ENCODE peak calls at places on chromosomes 12 and 14, in four cellular contexts. W is ovary, U is suprapubic skin, K is H1. J is an unnamed sample.

GRCh38 chr12:114384746-114385145 is 21.2 kb downstream of the TBX5 start:
- DNase-seq in K (no peak), W (no peak), U (no peak), J (no peak)

GRCh38 chr12:50764116-50764860 is 387 bp downstream of the ATF1 start:
- DNase-seq in K (peak), U (peak), W (no peak), J (peak)

GRCh38 chr12:91965781-91966180 is 179.9 kb downstream of the BTG1 start:
- DNase-seq in U (no peak), K (no peak), W (no peak), J (no peak)

GRCh38 chr12:102694913-102695312 is 214.6 kb upstream of the IGF1 start:
- DNase-seq in U (no peak), W (no peak), K (no peak), J (no peak)

GRCh38 chr12:15276088-15276698 is 46.1 kb upstream of the PTPRO start:
- DNase-seq in U (no peak), W (no peak), K (no peak), J (no peak)

GRCh38 chr12:46303039-46303666 is 34.3 kb upstream of the SLC38A1 start:
- DNase-seq in W (no peak), K (no peak), U (no peak), J (no peak)

GRCh38 chr14:103118019-103118662 is 5.1 kb upstream of the TNFAIP2 start:
- DNase-seq in K (no peak), U (peak), W (no peak), J (peak)

GRCh38 chr12:107145397-107145796 is 52.0 kb upstream of the CRY1 start:
- DNase-seq in W (no peak), U (no peak), K (no peak), J (no peak)

GRCh38 chr14:95054346-95055280 is 102.7 kb downstream of the DICER1 start:
- DNase-seq in K (no peak), U (no peak), W (no peak), J (peak)

GRCh38 chr14:29005647-29006046 is 239.1 kb downstream of the FOXG1 start:
- DNase-seq in U (no peak), W (no peak), K (no peak), J (no peak)

GRCh38 chr12:29644536-29645162 is 139.1 kb downstream of the TMTC1 start:
- DNase-seq in U (no peak), K (no peak), W (no peak), J (no peak)

GRCh38 chr12:106285993-106286392 is 16.5 kb upstream of the TCP11L2 start:
- DNase-seq in U (no peak), K (no peak), W (no peak), J (no peak)

GRCh38 chr14:47676301-47676617 is 854 bp upstream of the MDGA2 start:
- DNase-seq in U (no peak), K (no peak), W (no peak), J (no peak)

GRCh38 chr12:43805857-43806736 is at the start of gene TWF1:
- DNase-seq in U (peak), W (peak), K (peak), J (peak)

GRCh38 chr12:44465139-44465538 is 411.0 kb downstream of the NELL2 start:
- DNase-seq in W (no peak), U (no peak), K (no peak), J (no peak)

GRCh38 chr12:19576421-19576925 is 137.2 kb downstream of the AEBP2 start:
- DNase-seq in K (no peak), W (no peak), U (no peak), J (no peak)

GRCh38 chr14:45891417-45892080 is 638.5 kb upstream of the MIS18BP1 start:
- DNase-seq in W (peak), U (no peak), K (peak), J (no peak)

GRCh38 chr14:93331375-93332031 is 1.3 kb downstream of the BTBD7 start:
- DNase-seq in U (peak), W (peak), K (no peak), J (no peak)

GRCh38 chr12:71164166-71164876 is 6.5 kb upstream of the TSPAN8 start:
- DNase-seq in U (no peak), W (no peak), K (no peak), J (no peak)

GRCh38 chr12:57008113-57008687 is 1.9 kb upstream of the ZBTB39 start:
- DNase-seq in U (no peak), K (no peak), W (no peak), J (no peak)

GRCh38 chr14:85247071-85247470 is 282.9 kb upstream of the FLRT2 start:
- DNase-seq in W (no peak), U (no peak), K (no peak), J (no peak)

GRCh38 chr12:96056646-96057455 is 21.5 kb upstream of the LTA4H start:
- DNase-seq in U (no peak), W (no peak), K (no peak), J (no peak)

GRCh38 chr12:49705479-49706267 is 1.5 kb downstream of the FMNL3 start:
- DNase-seq in U (no peak), K (no peak), W (peak), J (peak)

GRCh38 chr12:98420403-98420800 is 95.0 kb upstream of the TMPO start:
- DNase-seq in U (no peak), W (peak), K (no peak), J (no peak)

GRCh38 chr14:36721877-36722276 is 60.2 kb downstream of the PAX9 start:
- DNase-seq in W (no peak), K (no peak), U (no peak), J (no peak)

GRCh38 chr14:102590667-102591099 is 1.8 kb upstream of the RCOR1 start:
- DNase-seq in U (no peak), K (peak), W (peak), J (no peak)

GRCh38 chr12:43891856-43892574 is 56.1 kb downstream of the TMEM117 start:
- DNase-seq in U (no peak), W (no peak), K (no peak), J (no peak)

GRCh38 chr14:71324767-71325272 is 417.6 kb downstream of the PCNX1 start:
- DNase-seq in K (no peak), U (no peak), W (no peak), J (no peak)

GRCh38 chr12:130982565-130983225 is 29.0 kb downstream of the ADGRD1 start:
- DNase-seq in U (no peak), K (no peak), W (no peak), J (peak)

GRCh38 chr12:131137836-131138637 is 184.3 kb downstream of the ADGRD1 start:
- DNase-seq in K (no peak), U (peak), W (peak), J (peak)

DNA sequence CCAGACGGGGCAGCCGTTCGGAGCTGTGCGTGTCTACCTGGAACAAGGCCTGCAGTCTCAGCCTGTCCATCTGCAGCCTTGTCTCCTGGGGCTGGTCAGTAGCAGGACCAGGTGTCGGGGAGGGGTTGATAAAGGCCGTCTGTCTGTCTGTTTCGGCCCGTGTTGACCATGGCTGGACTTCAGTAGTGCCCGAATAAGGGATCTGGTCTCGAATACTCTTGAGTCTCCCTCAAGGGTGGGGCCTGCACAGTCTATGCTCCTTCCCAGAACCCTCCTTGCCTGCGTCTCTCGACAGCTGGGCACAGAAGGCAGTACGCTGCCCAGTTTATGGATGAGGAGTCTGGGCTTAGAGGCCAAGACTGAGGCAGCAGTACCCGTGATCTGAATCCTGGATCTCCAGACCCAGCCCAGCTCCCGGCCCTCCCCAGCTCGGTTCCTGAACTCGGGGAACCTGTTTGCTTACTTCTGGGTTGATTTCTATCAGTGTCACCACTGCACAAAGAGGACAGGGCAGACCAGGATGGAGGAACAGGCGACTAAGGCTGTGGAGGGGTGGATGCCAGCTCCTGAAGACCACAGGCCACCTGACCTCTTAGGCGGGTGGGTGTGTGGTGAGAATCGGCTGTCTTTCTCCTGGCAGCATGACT is 23.0 kb upstream of the DLK1 start:
- DNase-seq in U (no peak), W (no peak), K (no peak), J (no peak)
- TF ChIP-seq CTCF in U (no peak), W (no peak), K (no peak), J (no peak)

GRCh38 chr14:20198991-20199390 is 8.3 kb downstream of the OR11G2 start:
- DNase-seq in W (no peak), U (no peak), K (no peak), J (no peak)

GRCh38 chr14:20195911-20196310 is 5.2 kb downstream of the OR11G2 start:
- DNase-seq in K (no peak), W (no peak), U (no peak), J (no peak)

GRCh38 chr14:20194101-20194500 is 3.4 kb downstream of the OR11G2 start:
- DNase-seq in U (no peak), K (no peak), W (no peak), J (no peak)

GRCh38 chr14:20197459-20197858 is 6.8 kb downstream of the OR11G2 start:
- DNase-seq in K (no peak), W (no peak), U (no peak), J (no peak)
- TF ChIP-seq EP300 in K (no peak), W (no peak), U (no peak), J (no peak)

GRCh38 chr12:110679201-110679600 is 9.7 kb downstream of the HVCN1 start:
- DNase-seq in W (no peak), U (no peak), K (no peak), J (no peak)

GRCh38 chr12:110680032-110680431 is 8.9 kb downstream of the HVCN1 start:
- DNase-seq in W (no peak), U (no peak), K (no peak), J (no peak)

GRCh38 chr12:110677206-110677911 is 11.6 kb downstream of the HVCN1 start:
- DNase-seq in K (no peak), U (no peak), W (no peak), J (no peak)

GRCh38 chr12:110676171-110676570 is 12.7 kb downstream of the HVCN1 start:
- DNase-seq in K (no peak), W (no peak), U (no peak), J (no peak)

DNA sequence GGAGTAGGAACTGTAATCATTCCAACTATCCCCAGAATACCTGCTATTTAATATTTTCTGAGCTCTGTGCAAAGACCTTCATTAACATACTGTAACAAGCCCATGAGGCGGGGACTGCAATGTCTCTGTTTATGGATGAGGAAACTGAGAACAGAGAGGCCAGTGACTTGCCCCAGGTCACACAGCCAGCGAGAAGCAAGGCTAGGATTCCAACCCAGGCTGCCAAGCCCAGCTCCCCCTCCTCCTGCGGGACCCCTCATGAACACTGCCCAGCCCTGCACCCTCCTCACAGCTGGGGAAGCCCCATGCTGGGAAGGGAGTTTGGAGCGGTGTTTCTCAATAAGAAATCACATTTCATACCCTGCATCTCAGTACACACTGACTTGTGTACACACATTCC is 10.9 kb downstream of the HVCN1 start:
- DNase-seq in W (no peak), U (no peak), K (no peak), J (no peak)
- TF ChIP-seq CTCF in W (no peak), U (no peak), K (no peak), J (no peak)

DNA sequence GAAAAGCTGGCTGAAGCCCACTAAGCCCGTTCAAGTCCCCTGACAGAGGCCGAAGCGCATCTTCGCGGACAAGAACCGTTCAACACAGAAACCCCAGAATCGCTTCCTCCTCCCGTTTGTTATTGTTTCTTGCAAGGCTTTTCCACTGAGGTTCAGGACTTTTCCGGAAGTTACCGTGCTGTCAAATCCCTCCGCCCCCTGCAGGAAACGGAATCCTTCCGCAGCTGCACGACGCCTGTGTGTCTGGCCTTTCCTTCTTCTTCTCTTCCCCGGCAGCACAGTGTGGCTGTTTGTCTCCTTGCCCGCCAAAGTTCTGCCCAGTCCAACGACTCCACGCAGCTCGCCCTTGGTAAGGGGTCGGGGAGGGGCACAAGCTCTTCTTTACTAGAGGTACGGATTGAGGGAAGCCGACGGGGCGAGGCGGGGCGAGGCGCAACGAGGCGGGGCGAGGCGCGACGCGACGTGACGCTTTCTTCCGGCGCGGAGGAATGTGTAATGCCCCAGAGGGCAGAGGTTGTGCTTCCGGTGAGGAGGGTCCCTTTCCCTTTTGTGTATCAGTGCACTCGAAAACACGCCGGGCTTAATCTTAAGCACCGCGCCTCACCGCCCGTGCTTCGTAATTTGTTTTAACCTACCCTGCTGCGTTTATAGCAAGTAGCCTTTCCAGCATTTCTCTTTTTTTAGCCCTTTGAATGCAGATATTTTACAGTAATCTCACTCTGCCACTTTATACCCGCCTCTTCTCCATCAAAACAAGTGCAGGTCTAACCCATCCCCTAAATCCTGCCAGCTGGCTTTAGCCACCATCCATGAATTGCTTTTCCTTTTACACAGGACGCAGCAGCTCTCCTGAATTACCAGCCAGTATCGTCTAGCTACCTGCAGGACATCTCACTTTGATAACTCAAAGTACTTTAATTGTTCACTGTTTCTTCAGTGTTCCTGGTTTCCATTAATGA is at the start of gene KDM5A:
- DNase-seq in K (peak), U (peak), W (peak), J (peak)
- TF ChIP-seq EP300 in K (peak), U (no peak), W (peak), J (no peak)

DNA sequence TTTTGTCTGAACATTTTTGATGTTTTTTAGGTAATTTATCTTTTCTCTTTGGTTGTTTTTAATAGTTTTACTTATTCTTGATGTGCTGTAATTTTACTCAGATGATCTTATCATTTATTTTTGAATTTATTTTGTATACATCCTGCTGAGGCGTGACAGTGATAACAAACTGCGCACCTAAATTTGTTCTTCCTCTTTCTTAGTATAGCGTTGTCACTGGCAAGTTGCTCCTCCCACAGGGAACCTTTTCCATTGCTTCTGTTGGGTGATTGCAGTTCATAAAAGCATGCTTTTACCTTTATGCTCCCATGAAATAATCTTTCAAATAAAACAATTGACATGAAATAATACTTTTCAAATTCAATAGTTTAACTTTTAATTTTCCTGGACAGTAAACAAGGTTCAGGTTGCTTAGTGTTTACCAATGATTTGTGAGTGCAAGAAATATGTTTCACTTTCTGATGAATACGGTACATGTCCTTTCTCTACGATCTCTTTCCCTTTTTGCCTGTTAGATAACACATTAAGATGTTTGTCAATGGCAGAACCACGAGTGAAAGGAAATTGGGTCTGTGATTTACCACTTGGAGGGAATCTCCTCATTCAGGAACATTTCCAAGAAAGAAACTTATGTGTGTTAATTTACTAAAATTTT is 223.3 kb downstream of the CCDC91 start:
- DNase-seq in U (no peak), W (no peak), K (no peak), J (no peak)
- TF ChIP-seq CTCF in U (no peak), W (no peak), K (no peak), J (no peak)

GRCh38 chr12:54379401-54380201 is 4.9 kb downstream of the ZNF385A start:
- DNase-seq in K (peak), W (peak), U (peak), J (peak)
- TF ChIP-seq EP300 in K (no peak), W (no peak), U (no peak), J (no peak)

DNA sequence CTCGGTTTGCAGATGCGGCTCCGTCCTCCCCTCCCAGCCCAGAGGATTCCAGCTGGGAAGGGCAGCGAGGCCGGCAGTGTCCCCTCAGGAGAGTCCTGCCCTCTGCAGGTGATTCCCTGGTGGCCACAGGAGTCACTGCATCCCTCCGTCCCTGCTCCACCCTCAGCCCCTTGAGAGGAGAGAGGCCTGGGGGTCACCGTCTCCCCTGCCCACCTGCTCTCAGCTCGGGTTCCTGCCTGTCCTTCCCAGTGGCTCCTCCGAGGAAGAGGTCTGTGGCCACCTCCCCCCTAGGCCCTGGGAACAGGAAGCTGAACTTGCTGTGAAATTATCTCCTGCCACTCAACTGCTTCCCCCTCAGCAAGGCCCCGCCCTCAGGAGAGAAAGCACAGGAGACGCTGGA is 12.9 kb upstream of the GALNT9 start:
- DNase-seq in K (peak), U (no peak), W (no peak), J (no peak)
- TF ChIP-seq CTCF in K (peak), U (peak), W (no peak), J (peak)

GRCh38 chr12:23810327-23810902 is 139.1 kb downstream of the SOX5 start:
- DNase-seq in W (no peak), U (no peak), K (no peak), J (no peak)
- TF ChIP-seq EP300 in W (no peak), U (no peak), K (no peak), J (no peak)

GRCh38 chr12:21607701-21608100 is 3.1 kb upstream of the GYS2 start:
- DNase-seq in K (no peak), U (no peak), W (no peak), J (no peak)
- TF ChIP-seq CTCF in K (peak), U (no peak), W (no peak), J (no peak)

J was measured in sigmoid colon.